ENCODE peak calls at places on chromosomes 2 and 18, in seven cellular contexts. One of them, this sample, is unnamed.
A peak's percentile ranks its signal among the peaks of the same experiment; 100 is the strongest.

GRCh38 chr2:20425371-20425881 is 21.4 kb upstream of the RHOB start:
- DNase-seq in H1: no peak
- DNase-seq in HCT116: no peak
- DNase-seq in GM12878: no peak
- DNase-seq in HepG2: no peak
- DNase-seq in K562: no peak
- DNase-seq in SK-N-SH: peak; percentile 40
- DNase-seq in this sample: no peak

GRCh38 chr2:44112096-44112495 is 56.6 kb upstream of the PPM1B start:
- DNase-seq in SK-N-SH: no peak
- DNase-seq in H1: no peak
- DNase-seq in HepG2: no peak
- DNase-seq in K562: no peak
- DNase-seq in GM12878: no peak
- DNase-seq in HCT116: no peak
- DNase-seq in this sample: peak; percentile 5

GRCh38 chr18:58104071-58104470 is 60.0 kb downstream of the NEDD4L start:
- DNase-seq in HCT116: no peak
- DNase-seq in GM12878: no peak
- DNase-seq in H1: no peak
- DNase-seq in K562: no peak
- DNase-seq in SK-N-SH: no peak
- DNase-seq in HepG2: no peak
- DNase-seq in this sample: no peak

GRCh38 chr18:22343613-22344012 is 74.1 kb downstream of the CTAGE1 start:
- DNase-seq in HepG2: no peak
- DNase-seq in K562: no peak
- DNase-seq in H1: no peak
- DNase-seq in HCT116: no peak
- DNase-seq in GM12878: no peak
- DNase-seq in SK-N-SH: no peak
- DNase-seq in this sample: no peak

GRCh38 chr2:60479226-60480088 is 74.0 kb downstream of the BCL11A start:
- DNase-seq in H1: no peak
- DNase-seq in HCT116: no peak
- DNase-seq in GM12878: no peak
- DNase-seq in K562: no peak
- DNase-seq in SK-N-SH: no peak
- DNase-seq in HepG2: no peak
- DNase-seq in this sample: peak; percentile 24

GRCh38 chr2:26630235-26630634 is 10.9 kb downstream of the CIB4 start:
- DNase-seq in HCT116: no peak
- DNase-seq in SK-N-SH: no peak
- DNase-seq in H1: no peak
- DNase-seq in HepG2: no peak
- DNase-seq in K562: no peak
- DNase-seq in GM12878: no peak
- DNase-seq in this sample: no peak

GRCh38 chr2:115874427-115874826 is 1432.0 kb downstream of the DPP10 start:
- DNase-seq in HepG2: no peak
- DNase-seq in K562: no peak
- DNase-seq in H1: no peak
- DNase-seq in HCT116: no peak
- DNase-seq in SK-N-SH: no peak
- DNase-seq in GM12878: no peak
- DNase-seq in this sample: no peak

GRCh38 chr2:39718483-39718882 is 52.8 kb downstream of the TMEM178A start:
- DNase-seq in HCT116: no peak
- DNase-seq in SK-N-SH: no peak
- DNase-seq in H1: no peak
- DNase-seq in K562: no peak
- DNase-seq in GM12878: no peak
- DNase-seq in HepG2: peak; percentile 31
- DNase-seq in this sample: no peak

GRCh38 chr2:40760071-40760666 is 308.3 kb upstream of the SLC8A1 start:
- DNase-seq in HCT116: peak; percentile 6
- DNase-seq in HepG2: peak; percentile 35
- DNase-seq in K562: peak; percentile 5
- DNase-seq in SK-N-SH: peak; percentile 25
- DNase-seq in GM12878: no peak
- DNase-seq in H1: peak; percentile 56
- DNase-seq in this sample: peak; percentile 4

GRCh38 chr18:36303203-36303844 is 5.8 kb downstream of the FHOD3 start:
- DNase-seq in HCT116: no peak
- DNase-seq in SK-N-SH: no peak
- DNase-seq in GM12878: no peak
- DNase-seq in HepG2: no peak
- DNase-seq in H1: no peak
- DNase-seq in K562: no peak
- DNase-seq in this sample: no peak

GRCh38 chr2:167264380-167264779 is 376.1 kb downstream of the XIRP2 start:
- DNase-seq in SK-N-SH: peak; percentile 17
- DNase-seq in K562: no peak
- DNase-seq in HepG2: peak; percentile 3
- DNase-seq in HCT116: no peak
- DNase-seq in GM12878: no peak
- DNase-seq in H1: no peak
- DNase-seq in this sample: peak; percentile 3

DNA sequence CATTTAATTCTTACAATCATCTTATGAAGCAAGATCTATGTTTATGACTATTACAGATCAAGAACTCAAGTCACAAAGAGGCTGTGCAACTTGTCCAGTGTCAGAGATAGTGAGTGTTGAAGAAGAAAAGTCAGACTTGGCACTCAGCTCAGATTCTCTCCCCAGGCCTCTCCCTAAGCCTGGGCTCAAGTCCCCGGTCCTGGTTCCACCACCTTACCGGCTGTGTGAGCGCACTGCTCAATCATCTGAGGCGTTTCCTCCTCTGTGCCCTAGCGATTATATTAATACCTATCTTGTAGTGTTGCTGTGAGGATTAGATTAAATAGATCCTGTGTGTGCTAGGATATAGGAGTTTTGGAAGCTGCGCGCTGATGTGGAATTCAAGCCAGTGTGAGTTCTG is 38.5 kb downstream of the TNS1 start:
- DNase-seq in HCT116: no peak
- DNase-seq in K562: no peak
- DNase-seq in GM12878: no peak
- DNase-seq in H1: no peak
- DNase-seq in SK-N-SH: no peak
- DNase-seq in HepG2: no peak
- DNase-seq in this sample: no peak
- TF ChIP-seq JUND in HCT116: no peak
- TF ChIP-seq JUND in K562: no peak
- TF ChIP-seq JUND in GM12878: no peak
- TF ChIP-seq JUND in H1: no peak
- TF ChIP-seq JUND in SK-N-SH: no peak
- TF ChIP-seq JUND in HepG2: no peak
- TF ChIP-seq JUND in this sample: no peak

GRCh38 chr2:241853651-241854341 is 4.9 kb downstream of the PDCD1 start:
- DNase-seq in SK-N-SH: peak; percentile 43
- DNase-seq in K562: no peak
- DNase-seq in H1: no peak
- DNase-seq in HCT116: no peak
- DNase-seq in GM12878: no peak
- DNase-seq in HepG2: no peak
- DNase-seq in this sample: no peak
- TF ChIP-seq JUND in SK-N-SH: no peak
- TF ChIP-seq JUND in K562: no peak
- TF ChIP-seq JUND in H1: no peak
- TF ChIP-seq JUND in HCT116: no peak
- TF ChIP-seq JUND in GM12878: no peak
- TF ChIP-seq JUND in HepG2: no peak
- TF ChIP-seq JUND in this sample: no peak

GRCh38 chr2:47217277-47217676 is 62.2 kb upstream of the STPG4 start:
- DNase-seq in HepG2: no peak
- DNase-seq in SK-N-SH: no peak
- DNase-seq in K562: no peak
- DNase-seq in H1: no peak
- DNase-seq in HCT116: no peak
- DNase-seq in GM12878: no peak
- DNase-seq in this sample: no peak
- TF ChIP-seq JUND in HepG2: no peak
- TF ChIP-seq JUND in SK-N-SH: no peak
- TF ChIP-seq JUND in K562: no peak
- TF ChIP-seq JUND in H1: no peak
- TF ChIP-seq JUND in HCT116: no peak
- TF ChIP-seq JUND in GM12878: no peak
- TF ChIP-seq JUND in this sample: no peak

GRCh38 chr2:231348703-231349373 is 46.7 kb upstream of the B3GNT7 start:
- DNase-seq in GM12878: no peak
- DNase-seq in HCT116: no peak
- DNase-seq in SK-N-SH: no peak
- DNase-seq in HepG2: no peak
- DNase-seq in K562: no peak
- DNase-seq in H1: no peak
- DNase-seq in this sample: no peak
- TF ChIP-seq JUND in GM12878: no peak
- TF ChIP-seq JUND in HCT116: no peak
- TF ChIP-seq JUND in SK-N-SH: no peak
- TF ChIP-seq JUND in HepG2: no peak
- TF ChIP-seq JUND in K562: no peak
- TF ChIP-seq JUND in H1: no peak
- TF ChIP-seq JUND in this sample: no peak

This sample was measured in T47D.